ENCODE peak calls at places on chromosomes 2 and 18, in ten cellular contexts. One of them, this sample, is unnamed.

GRCh38 chr2:74001121-74001520 is 16.4 kb downstream of the TET3 start:
- DNase-seq in IMR-90: peak
- DNase-seq in HFF-Myc: no peak
- DNase-seq in choroid plexus epithelial cell: no peak
- DNase-seq in mammary epithelial cell: peak
- DNase-seq in lower leg skin: no peak
- DNase-seq in PC-3: peak
- DNase-seq in H1: no peak
- DNase-seq in astrocyte of the spinal cord: no peak
- DNase-seq in cardiac fibroblast: no peak
- DNase-seq in this sample: peak

GRCh38 chr2:157936464-157936863 is 60.3 kb upstream of the ACVR1 start:
- DNase-seq in HFF-Myc: no peak
- DNase-seq in H1: no peak
- DNase-seq in PC-3: peak
- DNase-seq in choroid plexus epithelial cell: no peak
- DNase-seq in lower leg skin: no peak
- DNase-seq in mammary epithelial cell: peak
- DNase-seq in cardiac fibroblast: no peak
- DNase-seq in IMR-90: no peak
- DNase-seq in astrocyte of the spinal cord: no peak
- DNase-seq in this sample: no peak

GRCh38 chr2:41932241-41933034 is 115.4 kb upstream of the PKDCC start:
- DNase-seq in choroid plexus epithelial cell: peak
- DNase-seq in IMR-90: peak
- DNase-seq in astrocyte of the spinal cord: peak
- DNase-seq in PC-3: no peak
- DNase-seq in HFF-Myc: peak
- DNase-seq in H1: no peak
- DNase-seq in cardiac fibroblast: peak
- DNase-seq in lower leg skin: peak
- DNase-seq in mammary epithelial cell: no peak
- DNase-seq in this sample: peak

GRCh38 chr18:31079973-31080372 is 22.2 kb downstream of the DSC2 start:
- DNase-seq in H1: no peak
- DNase-seq in astrocyte of the spinal cord: no peak
- DNase-seq in IMR-90: no peak
- DNase-seq in HFF-Myc: no peak
- DNase-seq in choroid plexus epithelial cell: no peak
- DNase-seq in PC-3: no peak
- DNase-seq in cardiac fibroblast: no peak
- DNase-seq in lower leg skin: no peak
- DNase-seq in mammary epithelial cell: no peak
- DNase-seq in this sample: no peak

GRCh38 chr18:69992776-69993175 is 45.1 kb upstream of the CD226 start:
- DNase-seq in cardiac fibroblast: peak
- DNase-seq in PC-3: peak
- DNase-seq in H1: no peak
- DNase-seq in mammary epithelial cell: peak
- DNase-seq in astrocyte of the spinal cord: peak
- DNase-seq in HFF-Myc: peak
- DNase-seq in IMR-90: peak
- DNase-seq in choroid plexus epithelial cell: peak
- DNase-seq in lower leg skin: no peak
- DNase-seq in this sample: no peak

GRCh38 chr18:14961991-14962390 is 214.0 kb downstream of the ANKRD30B start:
- DNase-seq in mammary epithelial cell: no peak
- DNase-seq in IMR-90: no peak
- DNase-seq in HFF-Myc: no peak
- DNase-seq in lower leg skin: peak
- DNase-seq in H1: no peak
- DNase-seq in cardiac fibroblast: no peak
- DNase-seq in astrocyte of the spinal cord: peak
- DNase-seq in choroid plexus epithelial cell: no peak
- DNase-seq in PC-3: no peak
- DNase-seq in this sample: no peak

GRCh38 chr2:70124983-70125480 is 37.8 kb downstream of the PCBP1 start:
- DNase-seq in lower leg skin: peak
- DNase-seq in cardiac fibroblast: peak
- DNase-seq in choroid plexus epithelial cell: peak
- DNase-seq in HFF-Myc: no peak
- DNase-seq in PC-3: peak
- DNase-seq in mammary epithelial cell: no peak
- DNase-seq in astrocyte of the spinal cord: peak
- DNase-seq in H1: peak
- DNase-seq in IMR-90: peak
- DNase-seq in this sample: peak

GRCh38 chr2:51231071-51231470 is 199.1 kb upstream of the NRXN1 start:
- DNase-seq in choroid plexus epithelial cell: no peak
- DNase-seq in H1: no peak
- DNase-seq in cardiac fibroblast: no peak
- DNase-seq in IMR-90: no peak
- DNase-seq in astrocyte of the spinal cord: no peak
- DNase-seq in lower leg skin: no peak
- DNase-seq in HFF-Myc: no peak
- DNase-seq in mammary epithelial cell: no peak
- DNase-seq in PC-3: no peak
- DNase-seq in this sample: no peak

GRCh38 chr2:157842106-157842879 is 33.8 kb downstream of the ACVR1 start:
- DNase-seq in IMR-90: no peak
- DNase-seq in astrocyte of the spinal cord: no peak
- DNase-seq in lower leg skin: no peak
- DNase-seq in HFF-Myc: no peak
- DNase-seq in PC-3: no peak
- DNase-seq in mammary epithelial cell: no peak
- DNase-seq in cardiac fibroblast: no peak
- DNase-seq in H1: no peak
- DNase-seq in choroid plexus epithelial cell: peak
- DNase-seq in this sample: no peak

GRCh38 chr2:142037744-142038143 is 93.1 kb downstream of the LRP1B start:
- DNase-seq in PC-3: peak
- DNase-seq in cardiac fibroblast: no peak
- DNase-seq in HFF-Myc: peak
- DNase-seq in choroid plexus epithelial cell: peak
- DNase-seq in H1: no peak
- DNase-seq in astrocyte of the spinal cord: peak
- DNase-seq in IMR-90: no peak
- DNase-seq in mammary epithelial cell: peak
- DNase-seq in lower leg skin: no peak
- DNase-seq in this sample: no peak
- TF ChIP-seq CTCF in PC-3: no peak
- TF ChIP-seq CTCF in cardiac fibroblast: no peak
- TF ChIP-seq CTCF in HFF-Myc: no peak
- TF ChIP-seq CTCF in choroid plexus epithelial cell: peak
- TF ChIP-seq CTCF in H1: no peak
- TF ChIP-seq CTCF in astrocyte of the spinal cord: no peak
- TF ChIP-seq CTCF in IMR-90: no peak
- TF ChIP-seq CTCF in mammary epithelial cell: peak
- TF ChIP-seq CTCF in lower leg skin: no peak
- TF ChIP-seq CTCF in this sample: no peak

DNA sequence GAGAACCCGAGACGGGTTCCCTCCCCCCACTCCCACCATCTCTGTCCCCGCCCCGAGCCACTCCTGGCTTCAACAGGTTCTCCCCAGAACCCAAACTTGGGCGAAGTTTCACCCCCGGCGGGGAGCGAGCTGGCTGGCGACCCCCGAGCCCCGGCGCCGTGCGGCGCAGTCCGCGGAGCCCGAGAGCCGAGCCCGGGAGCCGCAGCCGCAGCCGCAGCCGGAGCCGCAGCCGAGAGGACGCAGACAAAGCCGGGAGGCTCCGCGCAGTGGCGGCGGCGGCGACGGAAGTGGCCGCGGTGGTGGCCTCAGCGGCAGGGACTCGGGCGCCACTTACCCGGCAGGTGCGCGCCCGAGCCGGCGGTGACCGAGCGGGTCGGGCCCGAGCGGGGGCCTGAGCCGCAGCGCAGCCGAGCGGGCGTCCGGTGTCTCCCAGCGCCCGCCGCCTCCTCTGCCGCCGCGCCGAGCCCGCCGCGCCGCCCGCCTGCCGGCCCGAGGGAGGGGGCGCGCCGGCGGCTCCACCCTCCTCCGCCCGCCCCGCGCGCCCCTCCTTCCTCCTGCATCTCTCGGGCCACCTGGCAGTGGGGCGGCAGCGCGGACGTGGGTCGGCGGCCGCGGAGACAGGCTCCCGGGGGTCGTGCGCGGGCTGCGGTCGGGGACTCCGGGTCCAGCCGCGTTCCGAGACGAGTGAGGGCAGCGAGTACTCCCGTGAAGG is at the start of gene ECEL1:
- DNase-seq in mammary epithelial cell: no peak
- DNase-seq in IMR-90: no peak
- DNase-seq in H1: peak
- DNase-seq in cardiac fibroblast: no peak
- DNase-seq in lower leg skin: no peak
- DNase-seq in choroid plexus epithelial cell: no peak
- DNase-seq in astrocyte of the spinal cord: no peak
- DNase-seq in PC-3: no peak
- DNase-seq in HFF-Myc: no peak
- DNase-seq in this sample: no peak
- H3K4me3 ChIP-seq in mammary epithelial cell: no peak
- H3K4me3 ChIP-seq in IMR-90: no peak
- H3K4me3 ChIP-seq in H1: peak
- H3K4me3 ChIP-seq in cardiac fibroblast: no peak
- H3K4me3 ChIP-seq in lower leg skin: no peak
- H3K4me3 ChIP-seq in choroid plexus epithelial cell: no peak
- H3K4me3 ChIP-seq in astrocyte of the spinal cord: no peak
- H3K4me3 ChIP-seq in PC-3: no peak
- H3K4me3 ChIP-seq in HFF-Myc: no peak
- H3K4me3 ChIP-seq in this sample: no peak

DNA sequence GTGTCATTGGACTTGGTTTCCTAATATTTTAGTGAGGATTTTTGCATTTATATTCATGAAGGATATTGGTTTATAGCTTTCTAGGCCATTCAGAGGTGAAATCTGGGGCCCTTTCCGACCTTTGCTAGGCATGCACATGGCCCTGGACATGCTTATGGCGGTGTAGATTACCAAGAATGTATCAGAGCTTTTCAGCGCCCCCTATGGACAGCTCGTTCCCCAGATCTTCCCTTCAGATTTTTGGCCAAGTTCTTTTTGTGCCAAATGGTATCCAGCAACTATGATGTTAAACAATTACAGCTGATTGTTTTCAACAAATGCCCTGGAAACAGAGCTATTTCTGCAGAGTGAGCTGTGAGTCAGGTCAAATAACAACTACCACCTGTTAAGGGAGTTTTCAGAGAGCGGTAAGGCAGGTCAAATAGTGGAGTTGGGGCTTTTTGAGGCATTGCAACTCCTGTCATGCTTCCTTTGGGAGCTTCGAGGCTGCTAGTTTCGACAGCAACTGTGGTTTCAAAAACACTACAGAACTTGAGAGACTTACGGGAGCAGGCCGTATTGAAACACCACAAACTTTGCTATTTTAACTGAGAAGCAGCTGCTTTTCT is 188.3 kb downstream of the ZNF516 start:
- DNase-seq in H1: peak
- DNase-seq in astrocyte of the spinal cord: no peak
- DNase-seq in lower leg skin: no peak
- DNase-seq in choroid plexus epithelial cell: no peak
- DNase-seq in mammary epithelial cell: no peak
- DNase-seq in cardiac fibroblast: no peak
- DNase-seq in PC-3: no peak
- DNase-seq in IMR-90: no peak
- DNase-seq in HFF-Myc: peak
- DNase-seq in this sample: no peak
- TF ChIP-seq CTCF in H1: peak
- TF ChIP-seq CTCF in astrocyte of the spinal cord: no peak
- TF ChIP-seq CTCF in lower leg skin: no peak
- TF ChIP-seq CTCF in choroid plexus epithelial cell: no peak
- TF ChIP-seq CTCF in mammary epithelial cell: peak
- TF ChIP-seq CTCF in cardiac fibroblast: no peak
- TF ChIP-seq CTCF in PC-3: no peak
- TF ChIP-seq CTCF in IMR-90: no peak
- TF ChIP-seq CTCF in HFF-Myc: peak
- TF ChIP-seq CTCF in this sample: no peak

GRCh38 chr2:177243476-177243875 is 21.1 kb downstream of the NFE2L2 start:
- DNase-seq in HFF-Myc: no peak
- DNase-seq in lower leg skin: no peak
- DNase-seq in H1: no peak
- DNase-seq in PC-3: no peak
- DNase-seq in IMR-90: no peak
- DNase-seq in choroid plexus epithelial cell: no peak
- DNase-seq in cardiac fibroblast: no peak
- DNase-seq in astrocyte of the spinal cord: no peak
- DNase-seq in mammary epithelial cell: no peak
- DNase-seq in this sample: no peak

GRCh38 chr2:177241771-177242135 is 22.8 kb downstream of the NFE2L2 start:
- DNase-seq in IMR-90: no peak
- DNase-seq in H1: no peak
- DNase-seq in lower leg skin: no peak
- DNase-seq in astrocyte of the spinal cord: no peak
- DNase-seq in PC-3: no peak
- DNase-seq in cardiac fibroblast: peak
- DNase-seq in choroid plexus epithelial cell: peak
- DNase-seq in mammary epithelial cell: no peak
- DNase-seq in HFF-Myc: no peak
- DNase-seq in this sample: no peak

GRCh38 chr2:177243073-177243472 is 21.5 kb downstream of the NFE2L2 start:
- DNase-seq in mammary epithelial cell: no peak
- DNase-seq in PC-3: no peak
- DNase-seq in H1: no peak
- DNase-seq in astrocyte of the spinal cord: no peak
- DNase-seq in cardiac fibroblast: no peak
- DNase-seq in HFF-Myc: no peak
- DNase-seq in lower leg skin: no peak
- DNase-seq in choroid plexus epithelial cell: no peak
- DNase-seq in IMR-90: no peak
- DNase-seq in this sample: no peak

GRCh38 chr2:177244244-177244771 is 20.2 kb downstream of the NFE2L2 start:
- DNase-seq in lower leg skin: no peak
- DNase-seq in mammary epithelial cell: no peak
- DNase-seq in astrocyte of the spinal cord: no peak
- DNase-seq in cardiac fibroblast: no peak
- DNase-seq in HFF-Myc: no peak
- DNase-seq in H1: no peak
- DNase-seq in choroid plexus epithelial cell: no peak
- DNase-seq in PC-3: no peak
- DNase-seq in IMR-90: no peak
- DNase-seq in this sample: no peak

DNA sequence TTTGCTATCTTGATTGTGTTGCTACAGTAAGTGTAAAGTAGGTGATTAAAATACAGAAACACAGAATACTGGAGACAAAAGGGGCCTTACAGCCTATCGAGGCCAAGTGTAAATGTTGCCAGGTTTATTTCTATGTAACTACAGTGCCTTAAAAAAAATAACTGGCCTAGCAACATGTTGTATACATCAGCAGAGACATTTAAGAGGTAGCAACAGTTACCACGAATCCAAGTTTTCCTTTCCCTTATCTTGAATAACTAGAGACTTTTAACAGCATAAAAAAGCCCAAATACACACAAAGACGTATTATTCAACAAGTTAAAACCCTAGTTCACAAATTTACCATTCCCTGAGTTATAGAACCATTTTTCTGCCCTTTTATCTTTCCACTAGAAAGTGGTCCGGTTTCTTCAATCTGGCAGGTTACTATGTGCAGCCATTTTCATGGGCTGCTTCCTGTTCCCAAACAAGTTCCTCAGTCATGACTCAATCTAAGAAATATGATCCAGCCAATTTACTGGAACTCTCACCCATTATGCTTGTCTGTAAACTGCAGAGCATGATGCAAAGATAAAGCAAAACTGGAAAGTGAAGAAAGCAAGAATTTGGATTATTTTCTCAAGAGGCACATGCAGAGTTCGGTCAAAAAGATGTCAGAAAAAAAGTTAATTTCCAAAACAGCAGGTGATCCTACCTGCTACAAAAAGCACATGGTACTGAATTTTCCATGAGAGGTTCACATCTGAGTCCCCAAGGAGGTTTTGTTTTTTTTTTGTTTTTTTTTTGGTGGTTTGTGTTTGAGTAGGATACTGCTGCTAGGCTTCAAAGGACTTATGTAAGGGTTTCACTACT is 22.2 kb downstream of the NFE2L2 start:
- DNase-seq in astrocyte of the spinal cord: peak
- DNase-seq in PC-3: peak
- DNase-seq in mammary epithelial cell: peak
- DNase-seq in lower leg skin: no peak
- DNase-seq in HFF-Myc: peak
- DNase-seq in cardiac fibroblast: peak
- DNase-seq in choroid plexus epithelial cell: peak
- DNase-seq in H1: no peak
- DNase-seq in IMR-90: peak
- DNase-seq in this sample: no peak
- H3K4me3 ChIP-seq in astrocyte of the spinal cord: peak
- H3K4me3 ChIP-seq in PC-3: peak
- H3K4me3 ChIP-seq in mammary epithelial cell: no peak
- H3K4me3 ChIP-seq in lower leg skin: no peak
- H3K4me3 ChIP-seq in HFF-Myc: peak
- H3K4me3 ChIP-seq in cardiac fibroblast: no peak
- H3K4me3 ChIP-seq in choroid plexus epithelial cell: peak
- H3K4me3 ChIP-seq in H1: no peak
- H3K4me3 ChIP-seq in IMR-90: peak
- H3K4me3 ChIP-seq in this sample: peak

This sample was measured in breast epithelium.